ENCODE peak calls at places on chromosome 19, in six cellular contexts. M is IMR-90, A is tibial nerve, E is K562, R is uterus, S is body of pancreas. F is an unnamed sample.

GRCh38 chr19:7905298-7905697 is 1.6 kb downstream of the MAP2K7 start:
- DNase-seq in M (no peak), A (no peak), E (no peak), R (no peak), S (peak; percentile 13), F (no peak)

GRCh38 chr19:5864725-5865486 is 5.4 kb downstream of the FUT5 start:
- DNase-seq in M (no peak), A (no peak), E (no peak), R (no peak), S (no peak), F (no peak)

GRCh38 chr19:10238172-10238783 is 7.1 kb upstream of the S1PR2 start:
- DNase-seq in M (peak; percentile 91), A (no peak), E (no peak), R (peak; percentile 85), S (no peak), F (peak; percentile 45)

GRCh38 chr19:54158812-54159351 is 639 bp downstream of the LENG1 start:
- DNase-seq in M (peak; percentile 12), A (no peak), E (no peak), R (no peak), S (no peak), F (no peak)

GRCh38 chr19:15379996-15380647 is 535 bp upstream of the AKAP8 start:
- DNase-seq in M (peak; percentile 11), A (no peak), E (peak; percentile 63), R (no peak), S (no peak), F (peak; percentile 50)

GRCh38 chr19:18466354-18466753 is 28.4 kb upstream of the ISYNA1 start:
- DNase-seq in M (no peak), A (no peak), E (no peak), R (no peak), S (no peak), F (no peak)

GRCh38 chr19:34838753-34839431 is 65.9 kb upstream of the ZNF599 start:
- DNase-seq in M (no peak), A (no peak), E (no peak), R (no peak), S (peak; percentile 41), F (no peak)

GRCh38 chr19:19321143-19321577 is 531 bp downstream of the MAU2 start:
- DNase-seq in M (no peak), A (no peak), E (peak; percentile 65), R (no peak), S (no peak), F (no peak)

GRCh38 chr19:41774515-41774980 is 19.2 kb downstream of the CEACAM6 start:
- DNase-seq in M (no peak), A (no peak), E (no peak), R (no peak), S (no peak), F (no peak)

GRCh38 chr19:33194884-33195710 is 967 bp downstream of the LRP3 start:
- DNase-seq in M (peak; percentile 48), A (no peak), E (no peak), R (peak; percentile 45), S (peak; percentile 37), F (no peak)

GRCh38 chr19:2273356-2274184 is 8.4 kb downstream of the PEAK3 start:
- DNase-seq in M (peak; percentile 52), A (peak; percentile 67), E (peak; percentile 76), R (peak; percentile 77), S (peak; percentile 81), F (peak; percentile 95)

GRCh38 chr19:29031216-29031615 is 181.7 kb downstream of the UQCRFS1 start:
- DNase-seq in M (no peak), A (no peak), E (no peak), R (no peak), S (no peak), F (no peak)

GRCh38 chr19:35619290-35619923 is 6.9 kb downstream of the HAUS5 start:
- DNase-seq in M (no peak), A (no peak), E (no peak), R (no peak), S (no peak), F (no peak)

GRCh38 chr19:7679017-7679720 is 1.5 kb upstream of the TRAPPC5 start:
- DNase-seq in M (no peak), A (no peak), E (peak; percentile 34), R (no peak), S (no peak), F (no peak)

GRCh38 chr19:29263305-29264080 is 50.5 kb upstream of the UQCRFS1 start:
- DNase-seq in M (peak; percentile 17), A (peak; percentile 55), E (peak; percentile 63), R (peak; percentile 20), S (peak; percentile 45), F (peak; percentile 43)

GRCh38 chr19:54415901-54416621 is 797 bp downstream of the TTYH1 start:
- DNase-seq in M (no peak), A (no peak), E (no peak), R (no peak), S (no peak), F (no peak)

GRCh38 chr19:48595171-48595570 is 11.4 kb upstream of the SPACA4 start:
- DNase-seq in M (no peak), A (no peak), E (no peak), R (no peak), S (no peak), F (no peak)

GRCh38 chr19:27774827-27775226 is 1438.1 kb downstream of the UQCRFS1 start:
- DNase-seq in M (no peak), A (no peak), E (peak; percentile 74), R (no peak), S (no peak), F (peak; percentile 19)

GRCh38 chr19:12769689-12770088 is 5.7 kb downstream of the HOOK2 start:
- DNase-seq in M (no peak), A (no peak), E (peak; percentile 63), R (no peak), S (no peak), F (no peak)
- TF ChIP-seq POLR2A in M (no peak), A (no peak), E (no peak), R (no peak), S (no peak), F (no peak)

DNA sequence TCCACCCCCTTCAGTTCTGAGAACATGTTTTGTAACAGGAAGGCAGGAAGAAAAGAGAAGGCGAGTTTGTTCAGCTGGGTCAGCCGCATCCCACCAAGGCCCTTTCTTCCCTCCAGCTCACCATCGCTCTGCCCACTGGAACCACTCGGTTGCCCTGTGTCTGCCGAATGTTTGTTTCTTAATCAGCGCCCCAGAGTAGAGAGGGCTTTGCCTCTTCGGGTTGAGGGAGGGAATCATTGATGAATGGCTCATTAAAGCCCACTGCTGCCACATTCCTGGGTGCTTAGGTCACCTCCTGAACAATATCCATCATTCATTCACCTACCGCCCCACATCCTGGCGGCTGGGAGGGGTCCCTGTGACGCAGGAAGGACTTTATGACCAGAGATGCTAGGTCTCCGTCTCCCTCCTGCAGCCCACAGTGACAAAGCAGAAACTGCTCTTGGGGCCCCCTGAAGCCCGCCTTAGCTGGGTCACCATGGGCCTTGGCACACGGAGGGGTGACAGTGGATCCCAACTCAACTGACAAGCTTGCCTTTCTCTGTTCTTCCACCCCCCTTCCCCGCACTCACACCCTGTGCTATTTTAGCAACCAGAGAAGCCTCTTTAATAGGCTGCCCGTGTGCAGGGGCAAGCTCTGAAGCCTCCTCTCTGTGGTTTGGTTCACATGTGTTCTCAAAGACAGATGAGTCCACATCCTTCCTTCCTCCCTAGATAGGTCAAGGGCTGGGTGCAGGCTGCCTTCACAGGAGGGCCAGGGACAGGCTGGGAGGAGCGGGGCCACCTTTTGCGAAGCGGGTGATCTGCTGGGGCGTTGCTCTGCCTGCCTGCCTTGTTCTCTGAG is 46.2 kb downstream of the ACTN4 start:
- DNase-seq in M (peak; percentile 63), A (no peak), E (no peak), R (no peak), S (peak; percentile 53), F (peak; percentile 89)
- TF ChIP-seq POLR2A in M (no peak), A (no peak), E (no peak), R (no peak), S (peak; percentile 71), F (peak; percentile 38)

GRCh38 chr19:4516939-4517300 is 1.4 kb downstream of the PLIN4 start:
- DNase-seq in M (no peak), A (no peak), E (no peak), R (no peak), S (no peak), F (peak; percentile 58)
- TF ChIP-seq POLR2A in M (no peak), A (no peak), E (no peak), R (no peak), S (no peak), F (no peak)

GRCh38 chr19:50333235-50333736 is 4.1 kb upstream of the KCNC3 start:
- DNase-seq in M (peak; percentile 67), A (peak; percentile 50), E (peak; percentile 71), R (peak; percentile 36), S (peak; percentile 90), F (peak; percentile 98)
- TF ChIP-seq POLR2A in M (no peak), A (no peak), E (no peak), R (no peak), S (no peak), F (no peak)

GRCh38 chr19:680287-681028 is 4.3 kb downstream of the FSTL3 start:
- DNase-seq in M (peak; percentile 98), A (peak; percentile 99), E (peak; percentile 96), R (peak; percentile 99), S (peak; percentile 100), F (peak; percentile 97)
- TF ChIP-seq POLR2A in M (peak; percentile 94), A (peak; percentile 87), E (peak; percentile 86), R (peak; percentile 86), S (peak; percentile 57), F (peak; percentile 80)

DNA sequence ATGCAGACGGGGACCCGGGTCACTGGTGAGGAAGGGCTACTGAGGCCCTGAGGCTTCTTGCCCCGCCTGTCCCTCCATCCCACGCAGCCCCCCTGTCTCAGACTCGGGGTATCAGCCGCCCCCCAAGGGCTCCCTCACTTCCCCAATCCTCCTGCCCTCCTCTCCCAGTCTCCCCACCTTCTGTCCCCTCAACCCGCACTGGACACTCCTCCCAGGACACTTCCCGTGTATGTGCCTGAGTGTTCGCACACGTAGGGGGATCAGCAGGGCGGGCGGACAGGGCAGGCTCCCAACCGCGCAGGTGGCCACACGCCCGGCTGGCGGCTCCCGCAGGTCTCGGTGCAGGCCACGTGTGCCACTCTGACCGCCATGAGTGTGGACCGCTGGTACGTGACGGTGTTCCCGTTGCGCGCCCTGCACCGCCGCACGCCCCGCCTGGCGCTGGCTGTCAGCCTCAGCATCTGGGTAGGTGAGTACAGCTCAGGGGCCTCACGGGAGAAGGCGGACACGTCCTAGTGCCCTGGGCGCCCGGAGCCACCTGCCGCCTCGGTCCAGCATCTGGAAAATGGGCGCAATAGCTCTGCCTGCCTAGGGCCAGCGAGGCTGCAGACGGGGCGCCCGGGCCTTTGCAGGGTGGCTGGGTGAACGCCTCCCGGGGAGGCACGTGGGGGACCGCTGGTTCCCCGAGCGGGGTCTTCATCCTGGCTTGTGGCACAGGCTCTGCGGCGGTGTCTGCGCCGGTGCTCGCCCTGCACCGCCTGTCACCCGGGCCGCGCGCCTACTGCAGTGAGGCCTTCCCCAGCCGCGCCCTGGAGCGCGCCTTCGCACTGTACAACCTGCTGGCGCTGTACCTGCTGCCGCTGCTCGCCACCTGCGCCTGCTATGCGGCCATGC is 2.3 kb downstream of the KISS1R start:
- DNase-seq in M (no peak), A (no peak), E (no peak), R (no peak), S (no peak), F (no peak)
- TF ChIP-seq POLR2A in M (no peak), A (no peak), E (no peak), R (no peak), S (no peak), F (no peak)